ENCODE peak calls at places on chromosomes 7 and 10, in four cellular contexts. J is DND-41, A is heart left ventricle, L is body of pancreas. Z is an unnamed sample.

GRCh38 chr10:86668297-86669165 is at the start of gene LDB3:
- DNase-seq in L (peak; percentile 45), A (peak; percentile 93), J (no peak), Z (peak; percentile 87)

GRCh38 chr7:121510302-121510701 is 114.2 kb upstream of the FAM3C start:
- DNase-seq in L (peak; percentile 23), J (no peak), A (no peak), Z (no peak)

GRCh38 chr7:73701357-73701995 is 18.0 kb downstream of the STX1A start:
- DNase-seq in A (no peak), L (peak; percentile 56), J (peak; percentile 42), Z (peak; percentile 44)

GRCh38 chr7:74042746-74043522 is 15.0 kb downstream of the ELN start:
- DNase-seq in A (no peak), J (no peak), L (peak; percentile 83), Z (no peak)

GRCh38 chr10:101043356-101043707 is 12.3 kb downstream of the SFXN3 start:
- DNase-seq in A (no peak), L (no peak), J (no peak), Z (peak; percentile 58)

GRCh38 chr10:49080965-49081364 is 34.4 kb downstream of the VSTM4 start:
- DNase-seq in A (no peak), L (no peak), J (no peak), Z (no peak)

GRCh38 chr7:149284343-149284742 is 22.3 kb downstream of the ZNF783 start:
- DNase-seq in A (no peak), J (peak; percentile 78), L (no peak), Z (no peak)

GRCh38 chr10:111084346-111085255 is 7.8 kb downstream of the ADRA2A start:
- DNase-seq in A (no peak), J (no peak), L (no peak), Z (no peak)

GRCh38 chr10:8326702-8327423 is 272.4 kb downstream of the GATA3 start:
- DNase-seq in A (no peak), J (no peak), L (no peak), Z (no peak)

GRCh38 chr7:94182066-94182465 is 177.9 kb upstream of the BET1 start:
- DNase-seq in A (no peak), L (no peak), J (no peak), Z (peak; percentile 37)

GRCh38 chr7:589781-590575 is 70.3 kb upstream of the PDGFA start:
- DNase-seq in L (no peak), A (peak; percentile 17), J (no peak), Z (no peak)

GRCh38 chr10:62779487-62780248 is 24.9 kb upstream of the ADO start:
- DNase-seq in L (peak; percentile 23), J (peak; percentile 46), A (no peak), Z (peak; percentile 15)

GRCh38 chr7:16846611-16847165 is 35.1 kb downstream of the AGR3 start:
- DNase-seq in L (no peak), J (no peak), A (no peak), Z (no peak)

GRCh38 chr10:57905866-57906265 is 361.8 kb downstream of the IPMK start:
- DNase-seq in A (no peak), J (no peak), L (no peak), Z (no peak)

GRCh38 chr7:46776790-46777189 is 805.1 kb downstream of the TNS3 start:
- DNase-seq in J (no peak), A (no peak), L (no peak), Z (no peak)

GRCh38 chr10:28913850-28914249 is 236.5 kb downstream of the BAMBI start:
- DNase-seq in L (peak; percentile 42), A (no peak), J (no peak), Z (no peak)

DNA sequence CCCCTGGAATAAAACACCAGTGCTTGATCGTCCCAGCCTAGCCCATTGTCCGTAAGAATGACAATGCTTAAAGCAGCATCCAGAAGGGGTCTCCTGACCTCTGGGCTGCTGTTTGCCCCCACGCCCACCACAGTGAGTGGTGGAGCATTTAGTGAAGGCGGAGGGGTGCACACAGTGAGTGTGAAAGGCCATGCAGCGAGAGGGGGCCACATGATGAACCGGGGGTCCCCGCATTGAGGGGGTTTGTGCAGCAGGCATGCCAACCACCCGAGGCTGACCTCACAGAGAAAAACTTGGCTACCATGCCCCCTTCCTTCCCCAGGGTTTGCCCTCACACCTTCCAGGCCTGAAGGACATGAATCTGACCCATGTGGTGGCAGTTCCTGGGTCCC is 28.4 kb downstream of the CPXM2 start:
- DNase-seq in L (no peak), A (no peak), J (no peak), Z (no peak)
- H3K4me1 ChIP-seq in L (no peaks in the 10 kb centered on the region), A (no peaks in the 10 kb centered on the region), J (no peaks in the 10 kb centered on the region), Z (no peaks in the 10 kb centered on the region)

GRCh38 chr7:112450807-112451661 is 774 bp downstream of the IFRD1 start:
- DNase-seq in A (peak; percentile 97), L (peak; percentile 93), J (peak; percentile 90), Z (peak; percentile 95)

GRCh38 chr7:112448376-112448775 is 1.9 kb upstream of the IFRD1 start:
- DNase-seq in A (no peak), J (no peak), L (no peak), Z (no peak)

GRCh38 chr7:112449353-112449752 is 907 bp upstream of the IFRD1 start:
- DNase-seq in A (no peak), J (no peak), L (peak; percentile 79), Z (no peak)

GRCh38 chr7:112448891-112449290 is 1.4 kb upstream of the IFRD1 start:
- DNase-seq in L (no peak), J (no peak), A (no peak), Z (no peak)

GRCh38 chr7:112449902-112450806 is at the start of gene IFRD1:
- DNase-seq in L (peak; percentile 99), A (peak; percentile 100), J (peak; percentile 97), Z (peak; percentile 99)
- H3K4me3 ChIP-seq in L (peak within 1 kb of the TSS; percentile 95), A (peak within 1 kb of the TSS; percentile 73), J (peak within 1 kb of the TSS; percentile 92), Z (peak within 1 kb of the TSS; percentile 97)

DNA sequence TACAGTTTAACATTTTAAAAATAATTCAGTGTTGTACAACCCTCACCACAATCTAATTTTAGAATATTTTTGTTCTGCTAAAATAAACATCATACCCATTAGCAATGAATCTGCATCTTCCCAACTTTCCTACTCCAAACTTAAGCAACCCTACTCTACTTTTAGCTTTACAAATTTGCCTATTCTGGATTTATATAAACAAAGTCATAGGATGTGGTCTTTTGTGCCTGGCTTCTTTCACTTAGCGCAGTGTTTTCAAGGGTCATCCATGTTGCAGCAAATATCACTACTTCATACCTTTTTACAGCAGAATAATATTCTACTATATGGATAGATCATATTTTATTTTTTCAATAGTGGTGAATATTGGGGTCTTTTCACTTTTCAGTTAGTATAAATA is 18.9 kb downstream of the CALML3 start:
- DNase-seq in A (no peak), J (no peak), L (no peak), Z (no peak)
- H3K4me1 ChIP-seq in A (peaks cover 4% of the 10 kb centered on the region), J (peaks cover 2% of the 10 kb centered on the region), L (peaks cover 47% of the 10 kb centered on the region), Z (peaks cover 24% of the 10 kb centered on the region)

GRCh38 chr10:19762026-19762425 is 54.2 kb upstream of the PLXDC2 start:
- DNase-seq in L (no peak), J (no peak), A (no peak), Z (no peak)

GRCh38 chr10:19750972-19751371 is 65.3 kb upstream of the PLXDC2 start:
- DNase-seq in A (no peak), J (no peak), L (no peak), Z (no peak)

DNA sequence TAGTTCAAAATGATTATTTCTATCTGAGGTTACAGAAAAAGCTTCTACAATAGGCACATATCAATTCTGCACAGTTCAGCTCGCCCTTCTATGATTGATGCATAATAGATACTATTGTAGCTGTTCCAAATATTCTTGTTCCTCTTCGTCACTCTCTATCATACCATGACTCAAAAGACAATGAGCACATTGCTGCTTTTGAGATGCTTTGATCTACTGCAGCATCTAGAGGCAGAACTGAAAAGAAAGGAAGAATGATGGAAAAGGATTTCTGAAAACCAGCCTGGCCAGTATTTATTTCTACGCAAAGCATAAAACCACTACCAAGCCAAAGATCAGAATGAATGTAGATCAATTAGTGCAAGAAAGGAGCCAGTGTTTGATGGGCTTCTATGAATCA is 59.3 kb upstream of the PLXDC2 start:
- DNase-seq in A (no peak), L (no peak), J (no peak), Z (no peak)
- H3K4me3 ChIP-seq in A (no peak overlapping the region), L (no peak overlapping the region), J (no peak overlapping the region), Z (no peak overlapping the region)

GRCh38 chr10:93431361-93431760 is 50.8 kb downstream of the MYOF start:
- DNase-seq in A (no peak), L (no peak), J (no peak), Z (no peak)
- H3K4me1 ChIP-seq in A (peaks cover 11% of the 10 kb centered on the region), L (peaks cover 5% of the 10 kb centered on the region), J (no peaks in the 10 kb centered on the region), Z (peaks cover 6% of the 10 kb centered on the region)

Z was measured in SJCRH30.